ENCODE peak calls at places on chromosomes 4 and X, in seven cellular contexts. One of them, this sample, is unnamed.
A peak's percentile ranks its signal among the peaks of the same experiment; 100 is the strongest.

GRCh38 chrX:115525486-115525885 is 35.5 kb upstream of the PLS3 start:
- DNase-seq in hepatocyte: no peak
- DNase-seq in GOT3: no peak
- DNase-seq in GM23248: no peak
- DNase-seq in endothelial cell: no peak
- DNase-seq in globus pallidus: no peak
- DNase-seq in gastrocnemius medialis: no peak
- DNase-seq in this sample: no peak

GRCh38 chr4:148442830-148443549 is 776 bp upstream of the NR3C2 start:
- DNase-seq in GOT3: no peak
- DNase-seq in hepatocyte: no peak
- DNase-seq in globus pallidus: no peak
- DNase-seq in endothelial cell: no peak
- DNase-seq in GM23248: no peak
- DNase-seq in gastrocnemius medialis: no peak
- DNase-seq in this sample: no peak

GRCh38 chr4:7331682-7332000 is 103.1 kb downstream of the PSAPL1 start:
- DNase-seq in endothelial cell: no peak
- DNase-seq in hepatocyte: no peak
- DNase-seq in globus pallidus: no peak
- DNase-seq in GM23248: no peak
- DNase-seq in GOT3: no peak
- DNase-seq in gastrocnemius medialis: no peak
- DNase-seq in this sample: no peak

GRCh38 chr4:108030332-108030731 is 40.6 kb downstream of the HADH start:
- DNase-seq in globus pallidus: peak; percentile 55
- DNase-seq in gastrocnemius medialis: no peak
- DNase-seq in GM23248: peak; percentile 87
- DNase-seq in endothelial cell: peak; percentile 65
- DNase-seq in hepatocyte: peak; percentile 71
- DNase-seq in GOT3: peak; percentile 0
- DNase-seq in this sample: peak; percentile 62

GRCh38 chr4:135515295-135515694 is 1313.7 kb upstream of the PABPC4L start:
- DNase-seq in hepatocyte: no peak
- DNase-seq in GM23248: no peak
- DNase-seq in gastrocnemius medialis: no peak
- DNase-seq in GOT3: no peak
- DNase-seq in endothelial cell: no peak
- DNase-seq in globus pallidus: no peak
- DNase-seq in this sample: no peak

GRCh38 chrX:150847088-150847487 is 51.4 kb downstream of the CD99L2 start:
- DNase-seq in globus pallidus: no peak
- DNase-seq in GM23248: no peak
- DNase-seq in hepatocyte: no peak
- DNase-seq in endothelial cell: no peak
- DNase-seq in GOT3: no peak
- DNase-seq in gastrocnemius medialis: no peak
- DNase-seq in this sample: peak; percentile 29

GRCh38 chrX:72105436-72105835 is 26.3 kb downstream of the RTL5 start:
- DNase-seq in GM23248: no peak
- DNase-seq in gastrocnemius medialis: no peak
- DNase-seq in GOT3: no peak
- DNase-seq in globus pallidus: no peak
- DNase-seq in endothelial cell: no peak
- DNase-seq in hepatocyte: no peak
- DNase-seq in this sample: no peak

GRCh38 chr4:77385124-77385969 is 220.3 kb upstream of the CXCL13 start:
- DNase-seq in gastrocnemius medialis: peak; percentile 28
- DNase-seq in GM23248: peak; percentile 77
- DNase-seq in endothelial cell: peak; percentile 62
- DNase-seq in globus pallidus: peak; percentile 55
- DNase-seq in hepatocyte: peak; percentile 77
- DNase-seq in GOT3: peak; percentile 1
- DNase-seq in this sample: peak; percentile 62

GRCh38 chrX:46912098-46912672 is at the start of gene JADE3:
- DNase-seq in gastrocnemius medialis: peak; percentile 37
- DNase-seq in endothelial cell: peak; percentile 61
- DNase-seq in hepatocyte: peak; percentile 83
- DNase-seq in GM23248: peak; percentile 78
- DNase-seq in GOT3: no peak
- DNase-seq in globus pallidus: peak; percentile 45
- DNase-seq in this sample: peak; percentile 87

This sample was measured in KBM-7.